ENCODE peak calls at places on chromosome 21, in seven cellular contexts. C, F, X, D, H, U and G are unnamed samples.

GRCh38 chr21:32335601-32336575 is 37.2 kb downstream of the MRAP start:
- DNase-seq in U (no peak), X (no peak), D (no peak), H (no peak), F (no peak), C (no peak), G (no peak)

GRCh38 chr21:28100366-28100765 is 892.3 kb downstream of the LTN1 start:
- DNase-seq in C (no peak), U (no peak), F (no peak), D (no peak), X (no peak), H (no peak), G (no peak)

GRCh38 chr21:46439906-46440305 is 18.8 kb upstream of the DIP2A start:
- DNase-seq in H (no peak), U (no peak), X (no peak), D (no peak), C (no peak), F (no peak), G (no peak)

GRCh38 chr21:44802396-44803153 is 955 bp upstream of the UBE2G2 start:
- DNase-seq in X (no peak), F (no peak), U (no peak), H (peak), D (no peak), C (no peak), G (no peak)

GRCh38 chr21:45256912-45257672 is 30.6 kb downstream of the POFUT2 start:
- DNase-seq in D (no peak), X (no peak), H (no peak), C (no peak), U (no peak), F (no peak), G (no peak)

GRCh38 chr21:39134288-39134810 is 48.9 kb downstream of the PSMG1 start:
- DNase-seq in D (no peak), F (no peak), H (no peak), U (no peak), C (no peak), X (no peak), G (no peak)

GRCh38 chr21:14487490-14488432 is 58.4 kb downstream of the SAMSN1 start:
- DNase-seq in H (no peak), D (no peak), U (no peak), C (no peak), F (no peak), X (no peak), G (no peak)

GRCh38 chr21:34836933-34837505 is 168.2 kb downstream of the CLIC6 start:
- DNase-seq in H (no peak), D (no peak), U (no peak), X (no peak), C (no peak), F (no peak), G (no peak)

GRCh38 chr21:16460936-16461335 is 731.2 kb downstream of the USP25 start:
- DNase-seq in F (no peak), H (no peak), D (no peak), X (no peak), U (no peak), C (no peak), G (no peak)
- TF ChIP-seq CTCF in F (no peak), H (no peak), D (no peak), X (no peak), U (no peak), C (no peak), G (no peak)

GRCh38 chr21:41045534-41046268 is 122.3 kb upstream of the BACE2 start:
- DNase-seq in D (no peak), F (no peak), H (no peak), U (no peak), X (no peak), C (no peak), G (no peak)
- TF ChIP-seq CTCF in D (no peak), F (no peak), H (no peak), U (no peak), X (no peak), C (peak), G (no peak)

GRCh38 chr21:43332872-43333300 is 94.0 kb downstream of the SIK1 start:
- DNase-seq in D (no peak), X (no peak), H (no peak), U (no peak), C (no peak), F (no peak), G (no peak)
- TF ChIP-seq CTCF in D (no peak), X (no peak), H (no peak), U (no peak), C (no peak), F (no peak), G (no peak)

DNA sequence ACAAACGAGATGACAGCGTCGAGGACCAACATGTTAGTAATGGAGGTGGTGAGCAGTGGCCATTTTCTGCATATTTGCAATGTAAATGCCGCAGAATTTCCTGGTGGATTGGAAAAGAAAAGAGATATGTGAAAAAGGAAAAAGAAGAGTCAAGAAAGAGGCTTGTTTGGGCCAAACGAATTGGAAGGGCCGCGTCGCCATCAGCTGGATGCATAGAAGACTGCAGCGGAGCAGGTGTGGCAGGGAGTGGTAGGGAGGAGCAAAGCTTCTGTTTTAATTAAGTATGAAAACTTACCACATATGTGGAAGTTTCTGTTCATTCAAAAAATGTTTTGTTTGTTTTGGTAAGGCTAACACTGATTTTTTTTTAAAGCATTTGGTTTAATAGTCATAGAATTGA is 690.7 kb downstream of the NCAM2 start:
- DNase-seq in D (no peak), X (no peak), C (no peak), U (no peak), F (no peak), H (no peak), G (no peak)
- TF ChIP-seq CTCF in D (peak), X (no peak), C (no peak), U (no peak), F (no peak), H (no peak), G (no peak)

DNA sequence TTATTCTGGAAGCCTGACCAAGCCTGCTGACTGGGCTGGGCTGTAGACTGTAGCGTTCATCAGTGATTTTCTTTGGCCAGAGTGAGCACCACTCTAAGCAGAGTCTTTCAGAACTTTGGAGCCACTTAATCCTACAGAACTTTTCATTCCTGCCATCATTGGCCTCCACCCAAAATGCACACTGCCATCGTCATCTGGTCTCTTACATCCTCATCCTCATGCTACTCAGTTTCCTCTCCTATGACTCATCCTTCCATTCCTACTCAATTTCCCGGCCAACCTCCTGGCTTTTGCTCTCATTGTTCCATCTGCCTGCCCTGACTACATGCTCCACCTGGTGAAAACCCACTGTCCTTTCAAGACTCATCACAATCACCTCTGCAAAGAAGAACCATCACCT is 233.8 kb upstream of the USP25 start:
- DNase-seq in D (no peak), C (no peak), H (no peak), X (no peak), U (no peak), F (no peak), G (no peak)
- TF ChIP-seq CTCF in D (no peak), C (no peak), H (no peak), X (no peak), U (no peak), F (no peak), G (no peak)

DNA sequence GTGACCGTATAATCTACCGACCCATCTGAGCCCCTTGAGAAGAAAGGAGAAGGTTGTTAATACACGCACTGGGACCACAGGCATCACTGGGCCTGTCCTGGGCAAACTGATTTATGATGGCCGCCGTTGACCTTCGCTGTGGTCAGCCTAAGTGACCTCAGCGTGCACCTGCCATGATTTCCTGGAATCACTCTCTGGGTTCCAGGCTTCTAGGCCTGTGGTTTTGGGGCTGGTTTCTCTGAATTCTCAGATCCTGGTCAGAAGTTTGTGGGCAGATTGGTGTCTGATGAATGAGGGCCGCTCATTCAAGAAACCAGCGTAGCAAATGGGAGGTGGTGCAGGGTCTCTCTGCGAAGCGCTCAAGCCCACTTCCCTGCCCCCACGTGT is 64.0 kb downstream of the SIK1 start:
- DNase-seq in X (no peak), U (no peak), C (no peak), D (no peak), F (no peak), H (no peak), G (peak)
- TF ChIP-seq CTCF in X (no peak), U (no peak), C (no peak), D (no peak), F (no peak), H (no peak), G (no peak)

DNA sequence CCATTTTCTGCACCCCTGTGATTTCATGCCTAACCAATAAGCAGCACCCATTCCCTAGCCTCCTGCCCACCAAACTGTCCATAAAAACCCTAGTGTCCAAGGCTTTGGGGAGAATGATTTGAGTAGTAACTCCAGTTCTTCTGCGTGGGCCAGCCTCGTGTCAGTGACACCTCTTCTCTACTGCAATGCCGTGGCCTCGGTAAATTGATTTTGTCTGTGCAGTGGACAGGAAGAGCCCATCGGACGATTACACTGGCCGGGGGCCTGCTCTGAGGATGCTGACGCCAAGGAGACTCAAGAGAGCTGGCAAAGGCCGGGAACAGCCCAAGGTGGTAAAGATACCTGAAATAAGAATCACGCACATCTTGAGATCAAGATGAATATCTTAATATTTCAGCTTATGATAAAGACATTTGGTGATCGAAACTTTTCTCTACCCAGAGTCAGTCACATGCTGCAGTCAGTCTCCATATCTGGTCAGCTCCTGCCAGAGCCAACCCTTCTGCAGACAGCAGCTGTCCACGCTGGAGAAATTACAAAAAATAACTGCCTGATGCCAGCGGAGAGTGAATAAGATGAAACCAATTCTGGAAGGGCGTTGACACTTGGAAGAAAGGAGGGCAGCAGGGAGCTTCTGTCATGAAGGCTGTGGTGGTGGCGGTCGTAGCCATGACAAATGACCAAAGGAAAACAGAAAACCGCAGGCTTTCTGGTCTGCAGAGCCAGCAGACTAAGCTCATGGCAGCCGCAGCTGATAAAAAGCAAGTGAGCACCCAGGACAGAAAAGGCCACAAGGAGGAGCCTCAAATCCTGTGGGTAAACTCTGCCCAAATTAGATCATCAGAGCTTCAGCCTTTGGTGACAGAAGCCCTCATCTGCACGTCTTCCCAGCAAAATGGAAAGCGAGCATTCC is 29.1 kb downstream of the RSPH1 start:
- DNase-seq in C (no peak), D (no peak), U (no peak), H (peak), X (no peak), F (peak), G (no peak)
- TF ChIP-seq CTCF in C (no peak), D (no peak), U (peak), H (peak), X (no peak), F (no peak), G (no peak)